ENCODE peak calls at places on chromosome 1, in eight cellular contexts. G, F, K, D, I, A, W and R are unnamed samples.

GRCh38 chr1:223842784-223843183 is 3.0 kb downstream of the TP53BP2 start:
- DNase-seq in G (no peak), F (no peak), K (no peak), D (no peak), I (no peak), A (no peak), W (no peak), R (no peak)

GRCh38 chr1:22208973-22209378 is 66.1 kb upstream of the WNT4 start:
- DNase-seq in G (no peak), F (no peak), K (no peak), D (no peak), I (no peak), A (no peak), W (no peak), R (no peak)

GRCh38 chr1:19344372-19344810 is 32.3 kb downstream of the SLC66A1 start:
- DNase-seq in G (peak), F (no peak), K (peak), D (peak), I (peak), A (peak), W (peak), R (no peak)

GRCh38 chr1:172147541-172147940 is 272.9 kb upstream of the C1orf105 start:
- DNase-seq in G (no peak), F (no peak), K (no peak), D (no peak), I (no peak), A (peak), W (no peak), R (no peak)

GRCh38 chr1:159943908-159944622 is 1.3 kb downstream of the IGSF9 start:
- DNase-seq in G (no peak), F (no peak), K (no peak), D (no peak), I (no peak), A (no peak), W (no peak), R (no peak)

GRCh38 chr1:201022824-201023516 is 544 bp downstream of the KIF21B start:
- DNase-seq in G (no peak), F (no peak), K (no peak), D (peak), I (peak), A (no peak), W (no peak), R (no peak)

GRCh38 chr1:81478217-81478616 is 322.5 kb upstream of the ADGRL2 start:
- DNase-seq in G (no peak), F (no peak), K (no peak), D (no peak), I (no peak), A (peak), W (peak), R (no peak)

GRCh38 chr1:25797939-25798338 is 2.1 kb upstream of the SELENON start:
- DNase-seq in G (no peak), F (no peak), K (no peak), D (no peak), I (no peak), A (no peak), W (peak), R (no peak)

GRCh38 chr1:46303038-46303871 is at the start of the genes LRRC41 and UQCRH:
- DNase-seq in G (peak), F (peak), K (peak), D (peak), I (peak), A (peak), W (peak), R (peak)

GRCh38 chr1:25744140-25744581 is 55.8 kb upstream of the SELENON start:
- DNase-seq in G (peak), F (no peak), K (peak), D (peak), I (no peak), A (peak), W (peak), R (peak)

GRCh38 chr1:187622545-187622944 is 793.8 kb downstream of the PLA2G4A start:
- DNase-seq in G (no peak), F (no peak), K (no peak), D (no peak), I (no peak), A (no peak), W (no peak), R (no peak)

GRCh38 chr1:81004011-81004410 is 796.7 kb upstream of the ADGRL2 start:
- DNase-seq in G (no peak), F (no peak), K (no peak), D (no peak), I (no peak), A (no peak), W (no peak), R (no peak)

GRCh38 chr1:22503721-22504410 is 52.2 kb downstream of the ZBTB40 start:
- DNase-seq in G (peak), F (no peak), K (no peak), D (no peak), I (no peak), A (peak), W (no peak), R (no peak)

GRCh38 chr1:166785987-166786386 is 53.3 kb upstream of the POGK start:
- DNase-seq in G (no peak), F (no peak), K (no peak), D (no peak), I (no peak), A (no peak), W (peak), R (no peak)

GRCh38 chr1:228018125-228018398 is 11.3 kb downstream of the WNT3A start:
- DNase-seq in G (no peak), F (no peak), K (no peak), D (no peak), I (no peak), A (no peak), W (peak), R (no peak)

GRCh38 chr1:159826436-159827101 is at the start of gene SLAMF8:
- DNase-seq in G (no peak), F (no peak), K (no peak), D (peak), I (peak), A (no peak), W (peak), R (no peak)

GRCh38 chr1:44842763-44843655 is at the start of gene PTCH2:
- DNase-seq in G (peak), F (no peak), K (peak), D (peak), I (peak), A (peak), W (peak), R (no peak)

GRCh38 chr1:1347663-1348419 is 1.4 kb downstream of the DVL1 start:
- DNase-seq in G (peak), F (no peak), K (peak), D (no peak), I (no peak), A (peak), W (peak), R (no peak)

GRCh38 chr1:173509797-173510196 is 32.7 kb downstream of the PRDX6 start:
- DNase-seq in G (no peak), F (no peak), K (no peak), D (no peak), I (no peak), A (no peak), W (no peak), R (no peak)

GRCh38 chr1:35591211-35591610 is 18.1 kb downstream of the TFAP2E start:
- DNase-seq in G (no peak), F (no peak), K (no peak), D (no peak), I (no peak), A (no peak), W (no peak), R (no peak)

GRCh38 chr1:224262373-224263054 is 67.5 kb downstream of the NVL start:
- DNase-seq in G (peak), F (no peak), K (no peak), D (no peak), I (no peak), A (no peak), W (no peak), R (peak)

GRCh38 chr1:218209351-218209861 is 75.7 kb upstream of the RRP15 start:
- DNase-seq in G (peak), F (no peak), K (no peak), D (no peak), I (no peak), A (peak), W (no peak), R (peak)

GRCh38 chr1:34320081-34320480 is 143.4 kb downstream of the C1orf94 start:
- DNase-seq in G (no peak), F (no peak), K (peak), D (no peak), I (no peak), A (peak), W (no peak), R (no peak)

GRCh38 chr1:154431586-154432373 is 26.6 kb downstream of the IL6R start:
- DNase-seq in G (peak), F (peak), K (peak), D (no peak), I (no peak), A (peak), W (no peak), R (peak)

GRCh38 chr1:18926315-18927081 is 24.1 kb upstream of the ALDH4A1 start:
- DNase-seq in G (peak), F (no peak), K (peak), D (no peak), I (peak), A (peak), W (no peak), R (peak)

GRCh38 chr1:151537112-151537511 is 3.0 kb upstream of the TUFT1 start:
- DNase-seq in G (peak), F (peak), K (peak), D (no peak), I (no peak), A (peak), W (no peak), R (peak)

GRCh38 chr1:162878000-162878596 is 17.1 kb upstream of the CCDC190 start:
- DNase-seq in G (peak), F (peak), K (peak), D (no peak), I (no peak), A (peak), W (peak), R (peak)

GRCh38 chr1:19208710-19209438 is 1.2 kb downstream of the UBR4 start:
- DNase-seq in G (peak), F (no peak), K (no peak), D (no peak), I (no peak), A (peak), W (no peak), R (no peak)

GRCh38 chr1:78370356-78370755 is 120.4 kb upstream of the PTGFR start:
- DNase-seq in G (peak), F (peak), K (no peak), D (no peak), I (no peak), A (peak), W (no peak), R (peak)

GRCh38 chr1:17653728-17654351 is 101.3 kb upstream of the ACTL8 start:
- DNase-seq in G (peak), F (peak), K (peak), D (no peak), I (peak), A (peak), W (peak), R (peak)

GRCh38 chr1:78045850-78046778 is at the start of gene GIPC2:
- DNase-seq in G (peak), F (no peak), K (peak), D (peak), I (no peak), A (peak), W (peak), R (no peak)

GRCh38 chr1:10286244-10286643 is 75.9 kb downstream of the KIF1B start:
- DNase-seq in G (peak), F (no peak), K (no peak), D (no peak), I (no peak), A (peak), W (no peak), R (no peak)

GRCh38 chr1:218345673-218346390 is 696 bp downstream of the TGFB2 start:
- DNase-seq in G (peak), F (peak), K (peak), D (peak), I (no peak), A (peak), W (peak), R (peak)

GRCh38 chr1:116826818-116827606 is 72.8 kb downstream of the CD2 start:
- DNase-seq in G (peak), F (no peak), K (peak), D (no peak), I (no peak), A (peak), W (no peak), R (peak)

GRCh38 chr1:150066838-150067183 is 765 bp upstream of the VPS45 start:
- DNase-seq in G (no peak), F (no peak), K (peak), D (peak), I (peak), A (no peak), W (peak), R (no peak)

GRCh38 chr1:209652121-209652742 is at the start of gene LAMB3:
- DNase-seq in G (no peak), F (no peak), K (peak), D (peak), I (no peak), A (no peak), W (no peak), R (no peak)

GRCh38 chr1:1361233-1361981 is 3.1 kb upstream of the MXRA8 start:
- DNase-seq in G (no peak), F (no peak), K (no peak), D (no peak), I (no peak), A (no peak), W (no peak), R (no peak)

GRCh38 chr1:201149400-201149799 is 4.9 kb downstream of the TMEM9 start:
- DNase-seq in G (peak), F (no peak), K (peak), D (no peak), I (no peak), A (peak), W (peak), R (peak)

GRCh38 chr1:62082456-62083363 is 111.9 kb upstream of the L1TD1 start:
- DNase-seq in G (peak), F (no peak), K (peak), D (no peak), I (no peak), A (peak), W (peak), R (peak)

DNA sequence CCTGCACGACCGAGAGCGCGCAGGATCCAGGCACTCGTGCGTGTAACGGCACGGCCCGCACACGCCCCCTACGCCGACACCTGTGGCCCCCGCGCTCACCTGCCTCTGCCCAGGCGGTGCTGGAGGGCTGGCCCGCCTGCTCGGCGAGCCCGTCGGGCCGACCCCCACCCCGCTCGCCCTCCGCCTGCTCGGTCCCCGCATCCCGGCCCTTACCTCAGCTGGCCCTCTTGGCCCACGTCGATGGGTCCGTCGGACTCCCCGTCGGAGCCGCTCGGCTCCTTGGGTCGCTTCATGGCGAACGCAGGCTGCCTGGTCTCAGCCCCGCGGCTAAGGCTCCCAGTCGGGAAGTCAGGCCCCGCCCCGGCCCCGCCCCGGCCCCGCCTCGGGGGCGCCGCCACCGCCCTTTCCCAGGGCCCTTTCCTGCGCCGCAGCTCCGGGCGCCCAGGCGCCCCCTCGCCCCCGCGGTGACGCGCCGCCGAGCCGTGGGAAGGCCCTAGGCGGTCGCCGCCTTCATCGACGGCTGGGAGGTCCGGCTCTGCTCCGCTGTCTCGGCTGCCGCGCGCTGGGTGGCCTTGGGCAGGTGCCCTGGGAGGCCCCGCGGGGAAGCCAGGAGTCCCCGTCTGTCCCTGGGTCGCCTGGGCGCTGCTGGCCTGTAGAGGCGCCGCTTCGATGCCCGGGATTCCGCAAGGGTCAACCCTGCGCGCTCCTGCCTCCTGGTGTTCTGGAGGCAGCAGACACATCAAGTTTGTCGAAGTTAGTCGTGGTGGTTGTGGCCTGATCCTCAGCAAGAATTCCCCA is at the start of gene HEYL:
- DNase-seq in G (peak), F (no peak), K (peak), D (peak), I (peak), A (peak), W (peak), R (peak)
- H3K4me3 ChIP-seq in G (peak), F (no peak), K (peak), D (peak), I (peak), A (no peak), W (peak), R (peak)

GRCh38 chr1:47709302-47710074 is 271.6 kb downstream of the FOXD2 start:
- DNase-seq in G (no peak), F (no peak), K (peak), D (no peak), I (no peak), A (no peak), W (peak), R (no peak)
- TF ChIP-seq CTCF in G (no peak), F (peak), K (peak), D (peak), I (no peak), A (peak), W (peak), R (peak)

GRCh38 chr1:28200234-28200873 is 23.9 kb upstream of the PTAFR start:
- DNase-seq in G (no peak), F (no peak), K (no peak), D (no peak), I (no peak), A (no peak), W (no peak), R (no peak)
- H3K4me3 ChIP-seq in G (no peak), F (no peak), K (no peak), D (no peak), I (no peak), A (no peak), W (no peak), R (no peak)

GRCh38 chr1:181518152-181518551 is 34.8 kb downstream of the CACNA1E start:
- DNase-seq in G (no peak), F (no peak), K (no peak), D (no peak), I (no peak), A (no peak), W (no peak), R (no peak)

GRCh38 chr1:181513786-181514297 is 30.5 kb downstream of the CACNA1E start:
- DNase-seq in G (no peak), F (peak), K (no peak), D (no peak), I (no peak), A (peak), W (no peak), R (no peak)

GRCh38 chr1:181516706-181517105 is 33.4 kb downstream of the CACNA1E start:
- DNase-seq in G (no peak), F (no peak), K (no peak), D (no peak), I (no peak), A (no peak), W (no peak), R (no peak)

GRCh38 chr1:181517181-181517875 is 34.0 kb downstream of the CACNA1E start:
- DNase-seq in G (no peak), F (no peak), K (no peak), D (no peak), I (no peak), A (no peak), W (no peak), R (no peak)

DNA sequence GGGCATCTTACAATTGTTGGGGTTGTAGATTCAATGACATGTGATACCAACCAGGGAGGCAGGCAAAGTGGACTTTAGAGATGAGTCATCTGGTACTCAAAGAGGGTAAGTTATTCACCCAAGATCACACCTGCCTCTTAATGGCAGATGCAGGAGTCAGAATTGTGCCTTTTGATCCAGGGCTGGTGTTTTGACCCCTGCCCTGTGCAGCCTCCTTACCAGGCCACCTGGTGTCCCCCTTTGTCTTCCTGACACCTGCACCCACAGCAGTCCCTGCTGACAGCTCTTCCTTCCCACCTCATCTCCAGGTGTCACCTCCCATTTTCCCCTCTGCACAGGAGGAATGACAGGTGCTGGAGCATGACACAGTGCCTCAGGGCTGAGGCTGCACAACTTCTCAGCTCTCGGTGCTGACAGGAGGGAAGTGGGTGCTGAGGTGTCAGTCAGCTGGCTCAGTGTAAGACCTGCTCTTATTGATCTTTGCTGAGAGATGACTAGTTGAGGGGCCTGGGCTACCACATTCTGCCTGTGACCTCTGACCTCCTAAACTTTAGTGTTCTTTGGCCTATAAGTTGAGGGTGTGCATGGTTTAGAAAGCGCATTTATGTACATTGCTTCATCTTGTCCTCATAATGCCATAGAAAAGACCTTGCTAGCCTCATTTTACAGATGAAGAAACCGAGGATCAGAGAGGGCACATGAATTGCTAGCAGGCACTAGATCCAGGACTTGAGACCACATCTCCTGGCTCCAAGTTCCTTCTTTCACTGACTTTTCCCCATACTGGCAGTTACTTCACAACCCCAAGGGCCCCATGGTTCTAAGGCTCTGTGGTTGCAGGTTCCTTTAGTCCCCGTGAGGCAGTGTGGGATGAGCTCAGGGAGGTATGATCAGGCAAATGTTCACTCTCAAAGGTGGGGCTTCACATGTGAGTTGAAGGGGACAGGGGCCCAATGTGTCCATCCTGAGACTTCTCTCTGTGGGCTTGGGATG is 31.3 kb downstream of the CACNA1E start:
- DNase-seq in G (no peak), F (no peak), K (no peak), D (no peak), I (no peak), A (no peak), W (no peak), R (no peak)
- TF ChIP-seq CTCF in G (no peak), F (no peak), K (no peak), D (no peak), I (no peak), A (no peak), W (no peak), R (no peak)

GRCh38 chr1:229210844-229211243 is 60.1 kb upstream of the RAB4A start:
- DNase-seq in G (no peak), F (no peak), K (no peak), D (no peak), I (no peak), A (no peak), W (no peak), R (no peak)

GRCh38 chr1:229207916-229208315 is 63.0 kb upstream of the RAB4A start:
- DNase-seq in G (no peak), F (no peak), K (no peak), D (no peak), I (no peak), A (no peak), W (no peak), R (no peak)

GRCh38 chr1:229209816-229210215 is 61.1 kb upstream of the RAB4A start:
- DNase-seq in G (peak), F (peak), K (peak), D (no peak), I (peak), A (peak), W (no peak), R (peak)

GRCh38 chr1:229209386-229209785 is 61.5 kb upstream of the RAB4A start:
- DNase-seq in G (peak), F (no peak), K (peak), D (no peak), I (peak), A (peak), W (no peak), R (peak)

GRCh38 chr1:229208481-229208880 is 62.4 kb upstream of the RAB4A start:
- DNase-seq in G (peak), F (no peak), K (no peak), D (no peak), I (no peak), A (no peak), W (no peak), R (no peak)
- H3K4me3 ChIP-seq in G (no peak), F (no peak), K (no peak), D (no peak), I (no peak), A (no peak), W (no peak), R (no peak)